ENCODE peak calls at places on chromosomes 1 and 21, in six cellular contexts. R is colonic mucosa, W is dorsolateral prefrontal cortex, H is IMR-90, S is HFF-Myc, L is mammary epithelial cell. I is an unnamed sample.

GRCh38 chr1:150764617-150765090 is 924 bp downstream of the CTSS start:
- DNase-seq in R (no peak), W (no peak), H (peak; percentile 97), S (peak; percentile 73), L (peak; percentile 85), I (peak; percentile 72)

GRCh38 chr1:226111865-226112395 is 49.4 kb downstream of the H3-3A start:
- DNase-seq in R (no peak), W (no peak), H (no peak), S (no peak), L (no peak), I (no peak)

GRCh38 chr1:217881131-217881543 is 250.0 kb downstream of the SPATA17 start:
- DNase-seq in R (no peak), W (no peak), H (no peak), S (no peak), L (no peak), I (no peak)

GRCh38 chr1:180907313-180908055 is 5.2 kb upstream of the KIAA1614 start:
- DNase-seq in R (no peak), W (no peak), H (no peak), S (no peak), L (no peak), I (no peak)

GRCh38 chr1:201128962-201129361 is 2.0 kb upstream of the ASCL5 start:
- DNase-seq in R (no peak), W (no peak), H (no peak), S (no peak), L (no peak), I (no peak)

GRCh38 chr1:199811163-199811562 is 216.3 kb upstream of the NR5A2 start:
- DNase-seq in R (no peak), W (no peak), H (no peak), S (no peak), L (no peak), I (no peak)

GRCh38 chr1:67716800-67717199 is 31.8 kb downstream of the GADD45A start:
- DNase-seq in R (peak; percentile 83), W (no peak), H (peak; percentile 20), S (no peak), L (peak; percentile 83), I (peak; percentile 55)

GRCh38 chr1:11655263-11656079 is 794 bp downstream of the FBXO44 start:
- DNase-seq in R (no peak), W (no peak), H (no peak), S (no peak), L (no peak), I (no peak)

GRCh38 chr1:169046671-169047070 is 59.8 kb upstream of the ATP1B1 start:
- DNase-seq in R (no peak), W (no peak), H (no peak), S (no peak), L (no peak), I (no peak)

GRCh38 chr21:40208960-40209359 is 341.7 kb downstream of the PCP4 start:
- DNase-seq in R (no peak), W (no peak), H (no peak), S (no peak), L (no peak), I (no peak)

GRCh38 chr1:18574754-18575153 is 55.9 kb upstream of the PAX7 start:
- DNase-seq in R (no peak), W (no peak), H (no peak), S (no peak), L (no peak), I (no peak)

GRCh38 chr1:18578271-18578670 is 52.4 kb upstream of the PAX7 start:
- DNase-seq in R (no peak), W (no peak), H (no peak), S (no peak), L (no peak), I (no peak)

GRCh38 chr1:18573170-18573569 is 57.5 kb upstream of the PAX7 start:
- DNase-seq in R (no peak), W (no peak), H (no peak), S (no peak), L (no peak), I (no peak)

GRCh38 chr1:18572022-18572920 is 58.4 kb upstream of the PAX7 start:
- DNase-seq in R (no peak), W (no peak), H (no peak), S (no peak), L (no peak), I (no peak)

GRCh38 chr1:18575620-18576019 is 55.0 kb upstream of the PAX7 start:
- DNase-seq in R (peak; percentile 64), W (peak; percentile 70), H (peak; percentile 8), S (no peak), L (no peak), I (peak; percentile 7)
- TF ChIP-seq CTCF in R (peak; percentile 43), W (peak; percentile 75), H (peak; percentile 50), S (peak; percentile 74), L (peak; percentile 92), I (peak; percentile 34)

DNA sequence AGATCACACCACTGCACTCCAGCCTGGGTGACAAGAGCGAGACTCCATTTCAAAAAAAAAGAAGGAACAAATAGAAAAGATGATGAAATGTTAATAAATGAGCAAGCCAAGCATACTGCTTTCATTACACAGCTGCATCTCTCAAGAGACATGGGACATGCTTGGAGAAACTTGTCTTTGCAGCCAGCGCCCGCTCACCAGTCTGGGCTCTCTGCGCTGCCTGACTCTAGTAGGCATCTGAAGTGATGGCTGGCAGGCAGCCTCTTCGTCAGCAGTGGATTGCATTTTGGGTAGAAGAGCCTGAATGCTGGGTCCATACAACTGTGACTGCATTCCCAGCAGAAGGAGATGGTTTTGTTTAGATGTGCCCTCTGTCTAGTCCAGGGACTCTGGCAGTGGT is 48.0 kb downstream of the IL6R start:
- DNase-seq in R (no peak), W (no peak), H (no peak), S (no peak), L (no peak), I (no peak)
- H3K4me3 ChIP-seq in R (no peak overlapping the region), W (no peak overlapping the region), H (no peak overlapping the region), S (no peak overlapping the region), L (no peak overlapping the region), I (no peak overlapping the region)

GRCh38 chr1:221440658-221441057 is 301.2 kb downstream of the DUSP10 start:
- DNase-seq in R (no peak), W (no peak), H (no peak), S (no peak), L (no peak), I (peak; percentile 30)
- TF ChIP-seq CTCF in R (no peak), W (no peak), H (peak; percentile 14), S (peak; percentile 2), L (no peak), I (peak; percentile 12)

GRCh38 chr1:73778511-73778910 is 419.5 kb downstream of the LRRIQ3 start:
- DNase-seq in R (no peak), W (no peak), H (no peak), S (no peak), L (no peak), I (no peak)

GRCh38 chr1:73781257-73781656 is 416.7 kb downstream of the LRRIQ3 start:
- DNase-seq in R (peak; percentile 27), W (no peak), H (no peak), S (no peak), L (peak; percentile 35), I (no peak)

GRCh38 chr1:73782901-73783300 is 415.1 kb downstream of the LRRIQ3 start:
- DNase-seq in R (no peak), W (no peak), H (no peak), S (no peak), L (peak; percentile 24), I (no peak)

DNA sequence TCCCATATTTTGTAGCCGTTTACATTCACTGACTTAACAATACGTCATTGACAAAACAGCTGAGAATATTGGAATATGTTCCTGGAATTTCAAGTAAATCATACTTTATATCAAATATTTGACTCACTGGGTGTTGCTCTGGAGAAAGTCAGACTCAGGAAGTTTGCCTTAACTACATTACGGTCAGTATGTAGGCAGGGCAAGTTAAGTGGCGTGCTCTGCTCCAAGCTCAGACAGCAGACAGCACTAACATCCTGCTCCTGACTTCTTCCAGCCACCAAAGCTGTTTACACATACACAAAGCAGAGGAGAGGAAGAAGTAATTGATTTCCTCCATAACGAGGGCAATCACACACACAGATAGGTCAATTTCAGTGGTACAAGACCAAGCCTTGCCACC is 414.6 kb downstream of the LRRIQ3 start:
- DNase-seq in R (no peak), W (no peak), H (no peak), S (no peak), L (no peak), I (no peak)
- H3K4me3 ChIP-seq in R (no peak overlapping the region), W (no peak overlapping the region), H (no peak overlapping the region), S (no peak overlapping the region), L (no peak overlapping the region), I (no peak overlapping the region)

DNA sequence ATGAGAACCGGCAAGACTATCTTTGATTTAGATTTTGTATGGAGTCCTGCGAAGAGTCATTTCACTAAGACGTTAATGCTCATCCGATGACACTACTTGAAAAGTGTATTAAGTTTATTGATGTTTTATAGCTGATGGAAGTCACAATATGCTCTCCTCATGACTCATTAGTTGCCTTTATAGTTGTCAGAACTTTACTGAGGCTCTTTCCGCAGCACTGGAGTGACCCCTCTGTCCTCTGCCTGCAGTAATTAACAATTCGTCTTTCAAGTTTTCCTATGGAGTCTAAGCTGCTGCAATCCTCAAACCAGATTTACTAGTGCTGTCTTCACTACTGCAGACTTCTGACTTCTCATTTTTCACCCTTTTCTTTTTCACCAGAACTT is 853 bp downstream of the USP16 start:
- DNase-seq in R (no peak), W (no peak), H (peak; percentile 22), S (no peak), L (peak; percentile 35), I (peak; percentile 41)
- TF ChIP-seq CTCF in R (peak; percentile 7), W (no peak), H (peak; percentile 9), S (no peak), L (no peak), I (no peak)

GRCh38 chr1:156153362-156153761 is at the start of gene SEMA4A:
- DNase-seq in R (peak; percentile 63), W (no peak), H (no peak), S (no peak), L (peak; percentile 79), I (no peak)
- H3K4me3 ChIP-seq in R (peak within 1 kb of the TSS; percentile 4), W (peak within 1 kb of the TSS; percentile 13), H (no peak within 1 kb of the TSS), S (no peak within 1 kb of the TSS), L (no peak within 1 kb of the TSS), I (no peak within 1 kb of the TSS)